ENCODE peak calls at places on chromosomes 11 and 22, in seven cellular contexts. M is HCT116, G is HepG2, Q is H1, J is K562, P is SK-N-SH, F is GM12878. Y is an unnamed sample.

GRCh38 chr11:17013548-17014320 is 480 bp downstream of the PLEKHA7 start:
- DNase-seq in M (no peak), G (peak; percentile 19), Q (no peak), J (no peak), P (peak; percentile 64), F (no peak), Y (peak; percentile 35)

GRCh38 chr22:47837703-47838102 is 1075.3 kb downstream of the TBC1D22A start:
- DNase-seq in M (peak; percentile 13), G (peak; percentile 30), Q (peak; percentile 17), J (peak; percentile 28), P (peak; percentile 20), F (no peak), Y (peak; percentile 58)

GRCh38 chr11:134144744-134145143 is 75.9 kb downstream of the JAM3 start:
- DNase-seq in M (no peak), G (no peak), Q (no peak), J (no peak), P (no peak), F (no peak), Y (no peak)

GRCh38 chr22:20881231-20881630 is 22.4 kb downstream of the SNAP29 start:
- DNase-seq in M (no peak), G (no peak), Q (no peak), J (no peak), P (no peak), F (no peak), Y (peak; percentile 45)

GRCh38 chr11:119683783-119684182 is 45.2 kb downstream of the NECTIN1 start:
- DNase-seq in M (no peak), G (no peak), Q (no peak), J (no peak), P (no peak), F (no peak), Y (no peak)

GRCh38 chr11:9574806-9575530 is 1.5 kb downstream of the WEE1 start:
- DNase-seq in M (peak; percentile 56), G (peak; percentile 82), Q (no peak), J (peak; percentile 73), P (peak; percentile 72), F (no peak), Y (no peak)

GRCh38 chr11:61129608-61130523 is 27.6 kb downstream of the CD5 start:
- DNase-seq in M (peak; percentile 73), G (peak; percentile 82), Q (peak; percentile 91), J (peak; percentile 94), P (peak; percentile 96), F (peak; percentile 44), Y (peak; percentile 99)

GRCh38 chr22:22712092-22712658 is 67.8 kb downstream of the GGTLC2 start:
- DNase-seq in M (no peak), G (no peak), Q (no peak), J (no peak), P (no peak), F (no peak), Y (no peak)

GRCh38 chr11:11876458-11876857 is 34.7 kb downstream of the USP47 start:
- DNase-seq in M (peak; percentile 41), G (peak; percentile 5), Q (no peak), J (peak; percentile 21), P (no peak), F (no peak), Y (no peak)

GRCh38 chr22:46029574-46030200 is 52.7 kb upstream of the WNT7B start:
- DNase-seq in M (no peak), G (no peak), Q (no peak), J (no peak), P (no peak), F (no peak), Y (no peak)

GRCh38 chr11:59678118-59678812 is 9.4 kb upstream of the PATL1 start:
- DNase-seq in M (no peak), G (no peak), Q (no peak), J (no peak), P (no peak), F (no peak), Y (no peak)

GRCh38 chr11:34680918-34681554 is 60.1 kb downstream of the EHF start:
- DNase-seq in M (peak; percentile 86), G (peak; percentile 53), Q (peak; percentile 5), J (no peak), P (no peak), F (no peak), Y (no peak)

GRCh38 chr22:38957046-38957770 is at the start of gene APOBEC3A:
- DNase-seq in M (no peak), G (no peak), Q (no peak), J (no peak), P (no peak), F (no peak), Y (no peak)

GRCh38 chr11:45366839-45367238 is 80.7 kb upstream of the SYT13 start:
- DNase-seq in M (no peak), G (no peak), Q (no peak), J (no peak), P (no peak), F (no peak), Y (no peak)

GRCh38 chr22:47328550-47329243 is 566.2 kb downstream of the TBC1D22A start:
- DNase-seq in M (peak; percentile 95), G (peak; percentile 5), Q (no peak), J (peak; percentile 34), P (peak; percentile 34), F (no peak), Y (no peak)

GRCh38 chr11:92728628-92729027 is 240.8 kb upstream of the MTNR1B start:
- DNase-seq in M (no peak), G (no peak), Q (no peak), J (no peak), P (no peak), F (no peak), Y (no peak)

GRCh38 chr22:46457502-46458488 is 79.6 kb downstream of the CELSR1 start:
- DNase-seq in M (no peak), G (no peak), Q (no peak), J (no peak), P (peak; percentile 52), F (no peak), Y (no peak)

GRCh38 chr11:96306933-96307747 is 35.9 kb downstream of the MAML2 start:
- DNase-seq in M (peak; percentile 95), G (peak; percentile 81), Q (no peak), J (peak; percentile 25), P (peak; percentile 30), F (no peak), Y (peak; percentile 87)

GRCh38 chr11:34052608-34053160 is 1.2 kb downstream of the CAPRIN1 start:
- DNase-seq in M (no peak), G (no peak), Q (no peak), J (peak; percentile 26), P (peak; percentile 44), F (no peak), Y (no peak)

GRCh38 chr11:110090466-110091026 is 2.6 kb upstream of the ZC3H12C start:
- DNase-seq in M (no peak), G (no peak), Q (no peak), J (no peak), P (no peak), F (no peak), Y (no peak)

GRCh38 chr11:110094298-110095073 is 1.3 kb downstream of the ZC3H12C start:
- DNase-seq in M (no peak), G (no peak), Q (no peak), J (no peak), P (no peak), F (no peak), Y (no peak)

GRCh38 chr11:110093407-110094297 is 460 bp downstream of the ZC3H12C start:
- DNase-seq in M (peak; percentile 15), G (peak; percentile 11), Q (no peak), J (peak; percentile 25), P (peak; percentile 78), F (no peak), Y (no peak)

GRCh38 chr11:110091995-110092576 is 1.1 kb upstream of the ZC3H12C start:
- DNase-seq in M (peak; percentile 3), G (peak; percentile 7), Q (no peak), J (no peak), P (no peak), F (no peak), Y (no peak)

DNA sequence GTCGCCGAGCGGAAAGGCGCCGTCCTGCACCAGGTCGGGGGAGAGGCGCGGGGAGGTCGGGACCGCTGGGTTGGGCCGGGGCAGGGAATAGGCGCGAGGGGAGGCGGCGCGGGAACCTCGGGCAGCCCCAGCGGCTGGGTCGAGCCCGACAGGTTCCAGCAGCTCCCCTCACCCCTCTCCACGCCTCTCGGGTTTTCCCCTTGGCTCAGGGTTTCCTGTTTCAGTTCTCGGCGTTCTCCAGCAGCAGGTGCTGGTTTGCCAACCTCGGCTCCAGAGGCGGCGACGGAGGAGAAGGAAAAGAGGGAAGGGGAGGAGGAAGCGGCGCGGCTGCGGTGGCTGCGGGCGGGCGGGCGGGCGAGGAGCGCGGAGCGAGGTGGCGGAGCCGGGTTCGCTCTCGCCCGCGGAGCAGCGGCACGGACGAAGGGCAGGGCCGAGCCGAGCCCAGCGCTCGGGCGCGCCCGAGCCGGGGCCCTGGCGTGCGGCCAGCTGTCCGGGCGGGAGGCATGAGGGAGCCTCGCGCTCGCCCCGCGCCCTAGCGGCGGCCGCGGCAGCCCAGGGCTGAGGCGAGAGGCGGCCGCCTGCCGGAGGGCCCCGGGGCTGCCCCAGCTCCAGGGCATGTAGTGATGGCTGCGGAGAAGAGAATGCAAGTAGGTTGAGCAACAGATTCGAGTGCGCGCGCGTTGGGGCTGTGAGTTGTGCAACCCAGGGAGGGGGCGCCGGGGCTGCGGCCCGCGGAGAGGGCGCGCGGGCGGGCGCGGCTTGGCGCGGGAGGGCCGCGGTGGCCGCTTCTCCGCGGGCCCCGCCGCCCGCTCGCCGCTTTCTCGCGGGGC is at the start of gene ZC3H12C:
- DNase-seq in M (peak; percentile 77), G (peak; percentile 84), Q (peak; percentile 72), J (peak; percentile 83), P (peak; percentile 90), F (no peak), Y (peak; percentile 97)
- TF ChIP-seq JUND in M (no peak), G (no peak), Q (no peak), J (no peak), P (no peak), F (no peak), Y (no peak)

GRCh38 chr11:63918576-63919171 is 1.7 kb upstream of the RCOR2 start:
- DNase-seq in M (no peak), G (no peak), Q (no peak), J (peak; percentile 42), P (peak; percentile 56), F (no peak), Y (no peak)
- TF ChIP-seq JUND in M (no peak), G (no peak), Q (no peak), J (no peak), P (no peak), F (no peak), Y (no peak)

DNA sequence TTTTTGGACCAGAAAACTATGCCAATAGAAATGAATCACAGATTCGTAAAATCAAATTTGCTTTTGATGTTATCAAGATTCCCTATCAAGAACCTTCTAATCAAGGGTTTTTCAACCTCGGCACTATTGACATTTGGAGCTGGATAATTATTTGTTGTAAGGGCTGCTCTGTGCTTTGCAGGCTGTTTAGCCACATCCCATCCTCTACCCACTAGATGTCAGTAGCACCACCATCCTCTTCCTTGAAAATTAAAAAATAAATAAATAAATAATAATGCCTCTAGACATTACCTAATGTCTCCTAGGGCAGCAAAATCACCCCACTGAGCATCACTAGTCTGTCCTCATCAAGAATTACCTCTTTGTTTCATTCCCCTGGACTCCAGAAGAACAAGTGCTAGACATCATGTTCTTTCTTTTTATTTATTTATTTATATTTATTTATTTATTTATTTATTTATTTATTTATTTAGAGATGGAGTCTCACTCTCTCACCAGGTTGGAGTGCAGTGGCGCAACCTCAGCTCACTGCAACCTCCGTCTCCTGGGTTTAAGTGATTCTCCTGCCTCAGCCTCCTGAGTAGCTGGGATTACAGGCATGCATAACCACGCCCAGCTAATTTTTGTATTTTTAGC is 744.7 kb downstream of the KCNA4 start:
- DNase-seq in M (peak; percentile 38), G (no peak), Q (no peak), J (no peak), P (no peak), F (no peak), Y (no peak)
- TF ChIP-seq JUND in M (no peak), G (no peak), Q (no peak), J (no peak), P (no peak), F (no peak), Y (no peak)

GRCh38 chr11:37026326-37026725 is 428.3 kb upstream of the RAG2 start:
- DNase-seq in M (no peak), G (no peak), Q (no peak), J (no peak), P (no peak), F (no peak), Y (peak; percentile 66)
- TF ChIP-seq JUND in M (no peak), G (no peak), Q (no peak), J (no peak), P (no peak), F (no peak), Y (no peak)